ENCODE peak calls at places on chromosomes 5 and 9, in four cellular contexts. S is OCI-LY7, L is cardiac muscle cell, H is prostate gland. Z is an unnamed sample.

GRCh38 chr5:149007174-149007573 is 55.7 kb downstream of the SH3TC2 start:
- DNase-seq in S (no peak), L (no peak), H (no peak), Z (no peak)

GRCh38 chr5:166926098-166926497 is 1365.3 kb upstream of the WWC1 start:
- DNase-seq in S (no peak), L (no peak), H (no peak), Z (no peak)

GRCh38 chr9:112278152-112278551 is 55.3 kb downstream of the PTBP3 start:
- DNase-seq in S (no peak), L (peak), H (no peak), Z (no peak)

GRCh38 chr5:442335-443238 is at the start of gene EXOC3:
- DNase-seq in S (peak), L (peak), H (peak), Z (no peak)

GRCh38 chr5:171395042-171395441 is 7.4 kb downstream of the NPM1 start:
- DNase-seq in S (no peak), L (no peak), H (no peak), Z (no peak)

GRCh38 chr5:96903300-96903699 is 27.0 kb downstream of the ERAP2 start:
- DNase-seq in S (no peak), L (no peak), H (no peak), Z (no peak)

GRCh38 chr9:122392284-122392683 is 21.5 kb downstream of the PTGS1 start:
- DNase-seq in S (no peak), L (no peak), H (peak), Z (no peak)

GRCh38 chr5:143435207-143435657 is 31.7 kb upstream of the NR3C1 start:
- DNase-seq in S (peak), L (peak), H (no peak), Z (no peak)

GRCh38 chr5:143557061-143557818 is 153.8 kb upstream of the NR3C1 start:
- DNase-seq in S (no peak), L (peak), H (no peak), Z (no peak)

GRCh38 chr5:34680896-34681295 is 24.8 kb downstream of the RAI14 start:
- DNase-seq in S (no peak), L (no peak), H (no peak), Z (no peak)
- H3K4me3 ChIP-seq in S (no peak), L (no peak), H (no peak), Z (no peak)

DNA sequence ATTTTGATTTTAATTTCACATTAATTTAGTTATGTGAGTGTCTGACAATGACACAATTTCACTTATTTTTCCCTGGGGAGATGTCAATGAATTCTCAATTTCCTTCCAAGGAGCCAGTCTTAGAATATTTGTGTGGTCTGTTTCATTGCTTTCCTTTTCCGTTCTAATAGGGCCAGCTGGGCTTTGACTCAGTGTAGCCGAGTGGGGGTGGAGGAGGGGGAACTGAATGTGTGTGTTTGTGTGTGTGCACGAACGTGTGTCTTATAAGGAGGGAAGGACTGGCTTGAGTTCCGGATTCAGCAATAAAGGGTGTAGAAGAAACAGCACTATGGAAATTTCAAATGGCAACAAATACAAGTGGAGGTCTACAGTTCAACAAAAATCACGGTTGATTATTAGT is 100.1 kb downstream of the BASP1 start:
- DNase-seq in S (peak), L (no peak), H (no peak), Z (no peak)
- H3K4me3 ChIP-seq in S (peak), L (no peak), H (no peak), Z (no peak)

GRCh38 chr5:55220433-55221185 is 6.5 kb downstream of the MCIDAS start:
- DNase-seq in S (no peak), L (peak), H (no peak), Z (no peak)
- H3K4me3 ChIP-seq in S (no peak), L (peak), H (peak), Z (peak)

GRCh38 chr9:137456061-137456863 is 2.9 kb downstream of the NSMF start:
- DNase-seq in S (no peak), L (peak), H (no peak), Z (no peak)
- H3K4me3 ChIP-seq in S (no peak), L (no peak), H (no peak), Z (no peak)

DNA sequence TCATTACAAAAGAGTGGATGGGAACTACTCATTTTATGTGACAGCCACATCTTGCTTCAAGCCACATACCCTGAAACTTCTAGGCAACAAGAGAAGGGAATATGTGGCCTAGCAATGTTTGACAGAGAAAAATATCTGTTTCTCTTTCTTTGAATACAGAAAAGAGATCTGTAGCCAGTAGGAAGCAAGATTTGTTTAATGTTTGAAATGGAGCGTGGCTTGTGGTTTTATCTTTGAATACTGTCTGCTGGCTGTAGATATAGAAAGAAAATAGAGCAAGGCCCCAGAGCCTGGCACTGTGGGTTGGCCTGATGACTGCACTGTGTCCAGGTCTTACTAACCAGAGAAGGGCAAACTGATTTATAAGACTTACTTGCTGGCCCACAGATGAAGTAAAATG is 133.8 kb downstream of the ARHGEF28 start:
- DNase-seq in S (no peak), L (no peak), H (no peak), Z (no peak)
- H3K4me3 ChIP-seq in S (no peak), L (no peak), H (no peak), Z (no peak)

GRCh38 chr9:279674-280073 is 65.0 kb downstream of the DOCK8 start:
- DNase-seq in S (no peak), L (no peak), H (no peak), Z (no peak)

GRCh38 chr9:277595-278330 is 63.1 kb downstream of the DOCK8 start:
- DNase-seq in S (peak), L (no peak), H (no peak), Z (no peak)

GRCh38 chr9:281753-282645 is 67.3 kb downstream of the DOCK8 start:
- DNase-seq in S (no peak), L (no peak), H (no peak), Z (no peak)

GRCh38 chr9:274101-274500 is 59.4 kb downstream of the DOCK8 start:
- DNase-seq in S (peak), L (no peak), H (no peak), Z (no peak)

DNA sequence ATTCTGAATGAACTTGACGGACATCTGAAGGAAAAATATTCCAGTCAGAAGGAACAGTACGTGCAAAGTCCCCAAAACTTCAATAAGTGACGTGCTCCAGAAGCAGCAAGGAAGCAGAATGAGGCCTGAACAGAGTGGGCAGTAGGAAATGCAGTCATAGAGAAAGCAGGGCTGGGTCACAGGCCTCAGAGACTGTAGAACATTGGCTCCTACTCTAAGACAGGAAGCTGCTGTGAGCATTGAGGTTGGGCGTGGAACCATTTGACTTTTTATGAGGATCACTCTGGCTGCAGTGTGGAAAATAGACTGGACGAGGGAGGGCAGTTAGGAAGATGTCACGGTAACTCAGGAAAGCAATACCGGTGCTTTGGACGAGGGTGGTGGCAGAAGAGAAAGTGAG is 64.0 kb downstream of the DOCK8 start:
- DNase-seq in S (no peak), L (no peak), H (no peak), Z (no peak)
- H3K4me3 ChIP-seq in S (no peak), L (no peak), H (no peak), Z (no peak)